ENCODE peak calls at places on chromosomes 6 and 20, in six cellular contexts. E is esophagus squamous epithelium, Z is body of pancreas, W is endothelial cell of umbilical vein, P is GM12892, L is IMR-90. B is an unnamed sample.

GRCh38 chr6:71103150-71103549 is 146.3 kb upstream of the B3GAT2 start:
- DNase-seq in W (no peak), E (no peak), L (no peak), Z (no peak), P (no peak), B (no peak)

GRCh38 chr20:37902504-37903313 is at the start of gene VSTM2L:
- DNase-seq in L (peak; percentile 47), Z (peak; percentile 35), E (no peak), P (peak; percentile 59), W (no peak), B (no peak)

GRCh38 chr6:138545621-138545980 is 46.3 kb upstream of the NHSL1 start:
- DNase-seq in Z (peak; percentile 37), W (peak; percentile 87), L (peak; percentile 31), P (no peak), E (no peak), B (peak; percentile 52)

GRCh38 chr20:45833030-45833882 is at the start of gene SNX21:
- DNase-seq in L (peak; percentile 94), E (no peak), Z (peak; percentile 80), W (peak; percentile 78), P (peak; percentile 61), B (peak; percentile 37)

GRCh38 chr6:5325173-5325572 is 63.9 kb downstream of the FARS2 start:
- DNase-seq in P (no peak), W (no peak), Z (no peak), E (no peak), L (no peak), B (no peak)

GRCh38 chr6:144064402-144064830 is 31.0 kb downstream of the SF3B5 start:
- DNase-seq in L (no peak), P (no peak), E (no peak), Z (peak; percentile 28), W (no peak), B (peak; percentile 74)

GRCh38 chr6:7691675-7692452 is 34.0 kb upstream of the BMP6 start:
- DNase-seq in L (peak; percentile 50), E (no peak), Z (no peak), W (peak; percentile 69), P (no peak), B (no peak)

GRCh38 chr20:40511478-40511877 is 177.6 kb downstream of the MAFB start:
- DNase-seq in W (no peak), L (no peak), E (no peak), Z (no peak), P (no peak), B (no peak)

GRCh38 chr6:147390909-147391536 is 117.5 kb upstream of the SAMD5 start:
- DNase-seq in Z (no peak), E (no peak), W (peak; percentile 52), L (peak; percentile 39), P (no peak), B (no peak)

GRCh38 chr20:63520594-63520938 is at the start of gene PPDPF:
- DNase-seq in P (peak; percentile 98), E (no peak), L (peak; percentile 72), W (peak; percentile 68), Z (peak; percentile 85), B (peak; percentile 90)
- TF ChIP-seq POLR2A in P (peak; percentile 96), E (peak; percentile 93), L (peak; percentile 95), W (peak; percentile 95), Z (peak; percentile 86), B (peak; percentile 91)

GRCh38 chr6:157748839-157749571 is 74.0 kb upstream of the SNX9 start:
- DNase-seq in E (no peak), L (no peak), Z (no peak), P (no peak), W (peak; percentile 70), B (no peak)

GRCh38 chr6:157744202-157744601 is 78.8 kb upstream of the SNX9 start:
- DNase-seq in Z (no peak), W (no peak), L (no peak), E (no peak), P (no peak), B (no peak)

GRCh38 chr6:157746897-157747296 is 76.1 kb upstream of the SNX9 start:
- DNase-seq in E (no peak), L (no peak), W (no peak), P (no peak), Z (no peak), B (no peak)

GRCh38 chr6:157751547-157752200 is 71.4 kb upstream of the SNX9 start:
- DNase-seq in W (peak; percentile 59), E (no peak), P (no peak), Z (no peak), L (no peak), B (no peak)

DNA sequence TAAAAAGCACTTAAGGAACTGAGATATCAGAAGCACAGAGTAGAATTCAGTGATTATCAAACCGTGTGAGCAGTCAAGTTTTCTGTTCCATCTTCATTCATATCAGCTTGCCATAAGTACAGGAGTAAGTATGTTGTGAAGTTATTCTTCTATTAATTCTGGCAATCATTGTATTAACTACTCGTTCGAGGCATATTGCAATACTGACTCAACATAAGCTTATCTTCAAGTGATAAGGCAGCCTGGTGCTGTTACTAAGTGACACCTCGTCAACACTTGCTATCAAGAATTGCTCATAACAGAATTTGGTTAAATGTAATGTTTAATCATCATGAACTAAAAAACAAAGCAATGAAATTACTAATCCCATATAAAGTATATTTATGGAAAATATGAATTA is 75.7 kb upstream of the SNX9 start:
- DNase-seq in E (no peak), P (no peak), W (no peak), L (no peak), Z (no peak), B (no peak)
- TF ChIP-seq POLR2A in E (no peak), P (no peak), W (no peak), L (no peak), Z (no peak), B (no peak)

GRCh38 chr6:37711331-37711924 is 13.7 kb upstream of the MDGA1 start:
- DNase-seq in W (no peak), L (no peak), E (no peak), P (no peak), Z (no peak), B (no peak)
- TF ChIP-seq POLR2A in W (no peak), L (no peak), E (no peak), P (no peak), Z (no peak), B (no peak)

DNA sequence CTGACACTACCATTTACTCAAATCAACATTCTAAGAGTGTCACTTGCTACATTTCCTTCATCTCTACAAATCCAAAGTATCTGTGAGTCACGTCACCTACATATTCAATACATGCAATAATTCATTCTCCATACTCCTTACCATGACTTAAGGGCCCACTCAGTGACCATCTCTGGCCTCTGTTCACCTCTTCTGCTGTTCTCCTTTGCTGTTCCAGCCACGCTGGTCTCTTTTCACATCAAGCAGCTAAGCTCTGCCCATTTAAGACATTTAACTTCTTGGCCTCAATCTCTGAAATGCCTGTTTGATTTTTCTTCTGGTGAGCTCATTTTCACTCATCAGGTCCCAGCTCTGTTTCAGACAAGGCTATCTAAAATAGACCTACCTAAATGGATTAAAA is 46.5 kb downstream of the HFE start:
- DNase-seq in W (no peak), P (no peak), L (no peak), Z (no peak), E (no peak), B (no peak)
- TF ChIP-seq POLR2A in W (no peak), P (no peak), L (no peak), Z (no peak), E (no peak), B (no peak)

DNA sequence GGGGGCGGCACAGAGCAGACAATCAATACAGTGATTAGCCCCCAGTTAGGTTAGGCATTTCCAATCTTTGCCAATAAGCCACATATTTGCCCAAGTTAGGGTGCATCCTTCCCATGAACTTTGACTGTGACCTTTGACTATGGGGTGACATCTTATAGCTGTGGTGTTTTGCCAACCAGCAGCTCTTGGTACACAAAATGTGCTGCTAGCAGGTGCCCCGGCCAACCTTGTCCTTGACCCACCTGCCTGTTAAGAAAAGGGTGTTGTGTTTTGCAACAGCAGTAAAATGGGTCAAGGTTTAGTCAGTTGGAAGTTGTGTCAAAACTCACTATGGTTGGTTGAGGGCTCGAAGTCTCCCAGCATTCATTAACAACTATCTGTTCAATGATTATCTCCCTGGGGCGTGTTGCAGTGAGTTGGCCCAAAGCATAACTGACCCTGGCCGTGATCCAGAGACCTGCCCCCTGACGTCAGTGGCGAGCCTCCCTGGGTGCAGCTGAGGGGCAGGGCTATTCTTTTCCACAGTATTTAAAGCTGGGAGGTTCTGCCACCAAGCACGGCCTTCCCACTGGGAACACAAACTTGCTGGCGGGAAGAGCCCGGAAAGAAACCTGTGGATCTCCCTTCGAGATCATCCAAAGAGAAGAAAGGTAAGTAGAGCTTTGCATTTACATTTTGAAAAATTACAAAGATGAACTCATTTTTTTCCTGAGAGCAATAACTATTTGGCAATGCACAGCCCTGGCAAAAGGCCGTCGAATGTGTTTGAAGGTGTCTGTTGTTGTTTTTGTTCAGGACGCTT is at the start of gene PCK1:
- DNase-seq in P (no peak), L (peak; percentile 1), W (no peak), E (no peak), Z (peak; percentile 78), B (peak; percentile 94)
- TF ChIP-seq POLR2A in P (no peak), L (no peak), W (no peak), E (no peak), Z (no peak), B (peak; percentile 99)

GRCh38 chr6:28985396-28986164 is 19.5 kb downstream of the ZNF311 start:
- DNase-seq in E (no peak), Z (peak; percentile 88), L (peak; percentile 98), P (no peak), W (peak; percentile 98), B (peak; percentile 86)
- TF ChIP-seq POLR2A in E (no peak), Z (peak; percentile 64), L (peak; percentile 34), P (no peak), W (peak; percentile 69), B (peak; percentile 46)